ENCODE peak calls at places on chromosomes 3 and 15, in five cellular contexts. V is kidney epithelial cell, W is NCI-H460, S is SHP77, L is NCI-H748 treated with DMSO at 0.1 percent for 48 hours. E is an unnamed sample.
A peak's percentile ranks its signal among the peaks of the same experiment; 100 is the strongest.

GRCh38 chr3:124812291-124813265 is 74.6 kb downstream of the ITGB5 start:
- DNase-seq in L (no peak), S (peak; percentile 20), W (peak; percentile 71), V (peak; percentile 71), E (no peak)

GRCh38 chr3:155983834-155984474 is 113.5 kb downstream of the GMPS start:
- DNase-seq in S (no peak), W (no peak), V (no peak), L (no peak), E (no peak)

GRCh38 chr3:38564631-38565338 is 68.6 kb downstream of the EXOG start:
- DNase-seq in W (no peak), V (no peak), L (no peak), S (no peak), E (no peak)

GRCh38 chr3:114319453-114319852 is 25.6 kb downstream of the TIGIT start:
- DNase-seq in W (no peak), V (peak; percentile 19), L (peak; percentile 5), S (peak; percentile 72), E (peak; percentile 75)

GRCh38 chr3:124814620-124815421 is 72.3 kb downstream of the ITGB5 start:
- DNase-seq in S (no peak), W (no peak), L (no peak), V (no peak), E (peak; percentile 52)

GRCh38 chr15:69595009-69595825 is 142.6 kb downstream of the RPLP1 start:
- DNase-seq in L (no peak), W (peak; percentile 50), S (no peak), V (no peak), E (no peak)

GRCh38 chr3:42556089-42556632 is 25.6 kb downstream of the SEC22C start:
- DNase-seq in S (no peak), L (no peak), W (no peak), V (no peak), E (no peak)

GRCh38 chr3:194871864-194872668 is 186.4 kb downstream of the FAM43A start:
- DNase-seq in V (no peak), S (no peak), L (no peak), W (no peak), E (peak; percentile 26)

GRCh38 chr15:67137319-67137718 is 71.9 kb downstream of the SMAD3 start:
- DNase-seq in S (no peak), L (no peak), W (no peak), V (no peak), E (no peak)

GRCh38 chr3:114152519-114153151 is 26.2 kb downstream of the DRD3 start:
- DNase-seq in S (peak; percentile 47), V (peak; percentile 67), L (peak; percentile 40), W (peak; percentile 32), E (no peak)

GRCh38 chr3:5466059-5466458 is 278.6 kb downstream of the EDEM1 start:
- DNase-seq in W (no peak), L (no peak), V (no peak), S (no peak), E (no peak)

GRCh38 chr3:106183762-106184391 is 315.1 kb upstream of the CBLB start:
- DNase-seq in W (peak; percentile 74), S (no peak), V (peak; percentile 29), L (no peak), E (peak; percentile 78)

GRCh38 chr3:172517859-172518466 is 5.3 kb downstream of the TNFSF10 start:
- DNase-seq in S (no peak), V (no peak), L (no peak), W (no peak), E (no peak)

GRCh38 chr3:142269777-142270176 is 44.4 kb upstream of the GK5 start:
- DNase-seq in L (no peak), V (no peak), S (no peak), W (no peak), E (no peak)

GRCh38 chr3:176293277-176293676 is 904.0 kb downstream of the TBL1XR1 start:
- DNase-seq in V (no peak), W (no peak), L (no peak), S (no peak), E (no peak)

GRCh38 chr3:71956716-71957115 is 171.8 kb upstream of the PROK2 start:
- DNase-seq in S (no peak), L (no peak), W (no peak), V (no peak), E (no peak)

GRCh38 chr3:146523536-146523935 is 20.9 kb downstream of the PLSCR1 start:
- DNase-seq in S (no peak), L (no peak), W (no peak), V (no peak), E (no peak)

GRCh38 chr3:171801738-171802600 is 8.3 kb downstream of the PLD1 start:
- DNase-seq in S (no peak), V (no peak), L (no peak), W (peak; percentile 68), E (peak; percentile 89)

GRCh38 chr15:45714501-45715488 is 80.0 kb downstream of the SQOR start:
- DNase-seq in V (no peak), W (peak; percentile 47), S (peak; percentile 48), L (peak; percentile 51), E (no peak)

GRCh38 chr3:132457301-132457700 is 40.0 kb downstream of the DNAJC13 start:
- DNase-seq in V (no peak), S (no peak), L (no peak), W (no peak), E (no peak)

GRCh38 chr3:126342211-126342610 is 15.0 kb downstream of the KLF15 start:
- DNase-seq in W (no peak), S (no peak), V (no peak), L (no peak), E (no peak)

GRCh38 chr15:68228971-68229385 is 550 bp downstream of the CLN6 start:
- DNase-seq in W (no peak), V (no peak), S (no peak), L (no peak), E (no peak)

GRCh38 chr3:172315401-172316091 is 132.7 kb downstream of the GHSR start:
- DNase-seq in W (peak; percentile 14), V (no peak), S (no peak), L (no peak), E (no peak)

GRCh38 chr15:42314818-42315217 is 41.6 kb upstream of the TMEM87A start:
- DNase-seq in L (no peak), S (no peak), V (no peak), W (no peak), E (no peak)

GRCh38 chr3:158771982-158772381 is 29.9 kb upstream of the MFSD1 start:
- DNase-seq in L (no peak), V (no peak), S (no peak), W (no peak), E (no peak)

GRCh38 chr3:173891272-173892100 is 493.9 kb downstream of the NLGN1 start:
- DNase-seq in W (no peak), V (no peak), S (no peak), L (no peak), E (no peak)

GRCh38 chr3:113274425-113274824 is 63.1 kb downstream of the BOC start:
- DNase-seq in V (no peak), W (no peak), L (no peak), S (no peak), E (no peak)

GRCh38 chr3:173396191-173397041 is 1.1 kb upstream of the NLGN1 start:
- DNase-seq in L (peak; percentile 60), S (no peak), W (no peak), V (no peak), E (no peak)

GRCh38 chr3:20047341-20047779 is 7.1 kb downstream of the KAT2B start:
- DNase-seq in W (no peak), S (no peak), L (no peak), V (no peak), E (no peak)

GRCh38 chr3:32438596-32439344 is 47.1 kb downstream of the CMTM7 start:
- DNase-seq in S (no peak), L (no peak), W (no peak), V (no peak), E (no peak)

GRCh38 chr15:41904487-41905359 is 10.9 kb upstream of the SPTBN5 start:
- DNase-seq in S (peak; percentile 24), W (peak; percentile 57), V (no peak), L (peak; percentile 3), E (no peak)